ENCODE peak calls at places on chromosome 7, in seven cellular contexts. W is ovary, L is HCT116, O is sigmoid colon, M is body of pancreas, V is GM12891, J is IMR-90. U is an unnamed sample.

GRCh38 chr7:50308301-50309129 is 4.0 kb downstream of the IKZF1 start:
- DNase-seq in W (no peak), L (no peak), O (peak), M (no peak), V (no peak), J (no peak), U (no peak)

GRCh38 chr7:33720139-33720538 is 185.2 kb upstream of the BMPER start:
- DNase-seq in W (no peak), L (no peak), O (no peak), M (no peak), V (no peak), J (no peak), U (no peak)

GRCh38 chr7:130927564-130927963 is 193.6 kb upstream of the KLF14 start:
- DNase-seq in W (no peak), L (no peak), O (no peak), M (no peak), V (no peak), J (no peak), U (no peak)

GRCh38 chr7:92517626-92518025 is 10.7 kb downstream of the PEX1 start:
- DNase-seq in W (no peak), L (no peak), O (no peak), M (no peak), V (no peak), J (peak), U (no peak)

GRCh38 chr7:74572301-74573090 is 85.0 kb upstream of the GTF2I start:
- DNase-seq in W (no peak), L (no peak), O (no peak), M (no peak), V (no peak), J (no peak), U (no peak)

GRCh38 chr7:97027427-97028234 is 3.0 kb upstream of the DLX5 start:
- DNase-seq in W (peak), L (peak), O (peak), M (peak), V (peak), J (peak), U (peak)

GRCh38 chr7:87598234-87599009 is 2.3 kb downstream of the ABCB1 start:
- DNase-seq in W (no peak), L (no peak), O (no peak), M (no peak), V (no peak), J (no peak), U (no peak)

GRCh38 chr7:19307554-19307953 is 162.3 kb upstream of the FERD3L start:
- DNase-seq in W (no peak), L (no peak), O (no peak), M (no peak), V (no peak), J (no peak), U (no peak)

GRCh38 chr7:129437190-129437589 is 3.0 kb downstream of the STRIP2 start:
- DNase-seq in W (no peak), L (no peak), O (no peak), M (no peak), V (no peak), J (no peak), U (peak)

GRCh38 chr7:19538036-19538435 is 170.8 kb downstream of the POLR1F start:
- DNase-seq in W (no peak), L (no peak), O (no peak), M (no peak), V (no peak), J (no peak), U (no peak)

GRCh38 chr7:123096434-123096833 is 100.9 kb upstream of the TAS2R16 start:
- DNase-seq in W (no peak), L (no peak), O (no peak), M (no peak), V (no peak), J (no peak), U (no peak)

GRCh38 chr7:108083980-108084379 is 46.2 kb downstream of the LAMB4 start:
- DNase-seq in W (no peak), L (no peak), O (no peak), M (no peak), V (no peak), J (peak), U (no peak)

GRCh38 chr7:14859267-14859666 is 43.3 kb downstream of the DGKB start:
- DNase-seq in W (no peak), L (no peak), O (no peak), M (no peak), V (no peak), J (no peak), U (no peak)

GRCh38 chr7:107186242-107186641 is 17.4 kb downstream of the HBP1 start:
- DNase-seq in W (no peak), L (no peak), O (no peak), M (no peak), V (no peak), J (no peak), U (no peak)

GRCh38 chr7:57443567-57443966 is 6.4 kb upstream of the ZNF716 start:
- DNase-seq in W (no peak), L (no peak), O (no peak), M (no peak), V (no peak), J (no peak), U (no peak)

GRCh38 chr7:38905026-38905759 is 3.8 kb downstream of the VPS41 start:
- DNase-seq in W (no peak), L (no peak), O (no peak), M (no peak), V (peak), J (peak), U (peak)

GRCh38 chr7:41886906-41887311 is 184.0 kb upstream of the INHBA start:
- DNase-seq in W (peak), L (no peak), O (peak), M (no peak), V (no peak), J (peak), U (no peak)

GRCh38 chr7:139899328-139900020 is 70.4 kb downstream of the TBXAS1 start:
- DNase-seq in W (no peak), L (no peak), O (no peak), M (no peak), V (no peak), J (no peak), U (no peak)

GRCh38 chr7:74658171-74659004 is 870 bp downstream of the GTF2I start:
- DNase-seq in W (peak), L (peak), O (peak), M (peak), V (peak), J (peak), U (peak)

GRCh38 chr7:75575488-75576112 is 83.5 kb downstream of the SPDYE5 start:
- DNase-seq in W (no peak), L (no peak), O (no peak), M (no peak), V (no peak), J (no peak), U (no peak)

GRCh38 chr7:69747144-69747543 is 148.9 kb downstream of the AUTS2 start:
- DNase-seq in W (no peak), L (no peak), O (no peak), M (no peak), V (no peak), J (no peak), U (no peak)

GRCh38 chr7:155680124-155680523 is 35.7 kb downstream of the RBM33 start:
- DNase-seq in W (no peak), L (no peak), O (no peak), M (no peak), V (no peak), J (no peak), U (no peak)

GRCh38 chr7:80087051-80087767 is 47.4 kb upstream of the GNAI1 start:
- DNase-seq in W (no peak), L (peak), O (no peak), M (no peak), V (no peak), J (peak), U (no peak)

GRCh38 chr7:47269466-47269836 is 312.5 kb downstream of the TNS3 start:
- DNase-seq in W (no peak), L (no peak), O (no peak), M (no peak), V (no peak), J (no peak), U (no peak)

GRCh38 chr7:143494622-143495021 is 16.9 kb downstream of the TAS2R41 start:
- DNase-seq in W (no peak), L (no peak), O (no peak), M (no peak), V (no peak), J (peak), U (no peak)

GRCh38 chr7:142854505-142855400 is at the start of gene EPHB6:
- DNase-seq in W (peak), L (no peak), O (peak), M (peak), V (no peak), J (peak), U (peak)

GRCh38 chr7:94486206-94486605 is 23.4 kb upstream of the CASD1 start:
- DNase-seq in W (no peak), L (no peak), O (no peak), M (no peak), V (no peak), J (no peak), U (no peak)

GRCh38 chr7:97075928-97076327 is 41.6 kb upstream of the SDHAF3 start:
- DNase-seq in W (no peak), L (peak), O (no peak), M (no peak), V (no peak), J (no peak), U (no peak)

GRCh38 chr7:3042861-3043489 is 692 bp downstream of the CARD11 start:
- DNase-seq in W (no peak), L (no peak), O (no peak), M (no peak), V (peak), J (no peak), U (no peak)

GRCh38 chr7:126993626-126994213 is 259.0 kb downstream of the GRM8 start:
- DNase-seq in W (no peak), L (no peak), O (no peak), M (no peak), V (no peak), J (no peak), U (no peak)

GRCh38 chr7:149238051-149238450 is 1.4 kb upstream of the ZNF212 start:
- DNase-seq in W (no peak), L (no peak), O (no peak), M (no peak), V (no peak), J (peak), U (no peak)

GRCh38 chr7:149241695-149242094 is 2.2 kb downstream of the ZNF212 start:
- DNase-seq in W (no peak), L (no peak), O (no peak), M (no peak), V (no peak), J (no peak), U (no peak)

GRCh38 chr7:149240637-149241036 is 1.2 kb downstream of the ZNF212 start:
- DNase-seq in W (no peak), L (no peak), O (no peak), M (no peak), V (no peak), J (no peak), U (no peak)

GRCh38 chr7:149237502-149237901 is 1.9 kb upstream of the ZNF212 start:
- DNase-seq in W (no peak), L (no peak), O (no peak), M (no peak), V (no peak), J (no peak), U (no peak)

DNA sequence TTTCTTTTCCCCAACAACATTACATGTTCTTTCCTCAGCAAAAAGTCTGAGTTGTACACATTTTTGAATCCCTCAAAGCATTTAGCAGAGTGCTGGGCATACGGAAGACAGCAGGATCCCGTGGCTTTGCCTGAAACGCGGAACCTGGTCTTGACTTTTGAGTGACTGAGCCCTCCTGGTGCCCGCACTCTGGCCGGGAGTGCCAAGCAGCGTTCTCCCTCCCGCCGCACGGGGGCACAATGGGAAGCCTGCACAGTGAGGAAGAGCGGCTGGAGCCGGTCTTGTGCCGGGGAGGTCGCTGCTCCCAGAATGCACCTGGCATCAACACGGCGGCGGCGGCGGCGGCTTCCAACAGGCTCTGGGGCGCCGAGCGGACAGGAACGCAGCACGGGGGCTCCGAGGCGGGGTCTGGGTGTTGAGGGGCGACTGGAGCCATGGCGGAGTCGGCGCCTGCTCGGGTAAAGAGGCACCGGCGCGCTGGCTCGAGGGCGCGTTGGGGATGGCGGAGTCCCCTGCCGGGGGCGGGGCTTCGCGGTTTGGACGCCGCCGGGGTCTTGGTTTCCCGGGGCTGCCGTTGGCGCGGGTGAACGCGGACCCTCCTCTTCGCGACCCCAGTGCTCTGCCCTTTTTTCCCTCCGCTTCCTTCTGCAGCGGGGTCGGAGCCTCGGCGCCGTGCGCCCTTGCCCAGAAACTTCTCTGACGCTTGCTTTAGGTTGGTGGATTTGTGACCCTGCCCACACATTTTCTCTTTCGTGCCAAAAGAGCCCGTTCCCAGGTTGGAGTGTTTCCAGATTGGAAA is at the start of gene ZNF212:
- DNase-seq in W (peak), L (peak), O (peak), M (peak), V (peak), J (peak), U (peak)
- TF ChIP-seq POLR2A in W (no peak), L (no peak), O (no peak), M (peak), V (no peak), J (peak), U (peak)

DNA sequence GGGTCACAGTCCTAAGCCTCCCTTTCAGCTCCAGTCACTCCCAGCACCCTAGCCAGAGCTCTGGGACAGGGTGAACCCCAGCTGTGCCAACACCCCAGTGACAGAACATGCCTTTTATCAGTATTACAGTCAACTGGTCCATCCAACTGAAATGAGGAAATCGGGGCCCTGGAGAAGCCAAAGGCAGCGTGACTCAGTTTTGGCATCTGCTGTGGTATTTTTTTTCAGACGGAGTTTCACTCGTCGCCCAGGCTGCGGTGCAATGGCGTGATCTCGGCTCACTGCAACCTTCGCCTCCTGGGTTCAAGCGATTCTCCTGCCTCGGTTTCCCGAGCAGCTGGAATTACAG is 3.4 kb upstream of the CLDN15 start:
- DNase-seq in W (no peak), L (no peak), O (no peak), M (no peak), V (no peak), J (no peak), U (peak)
- TF ChIP-seq POLR2A in W (no peak), L (no peak), O (no peak), M (no peak), V (no peak), J (no peak), U (peak)

GRCh38 chr7:5695037-5695708 is 86.3 kb downstream of the RNF216 start:
- DNase-seq in W (no peak), L (no peak), O (peak), M (no peak), V (peak), J (peak), U (peak)
- TF ChIP-seq POLR2A in W (no peak), L (no peak), O (peak), M (no peak), V (peak), J (peak), U (peak)

DNA sequence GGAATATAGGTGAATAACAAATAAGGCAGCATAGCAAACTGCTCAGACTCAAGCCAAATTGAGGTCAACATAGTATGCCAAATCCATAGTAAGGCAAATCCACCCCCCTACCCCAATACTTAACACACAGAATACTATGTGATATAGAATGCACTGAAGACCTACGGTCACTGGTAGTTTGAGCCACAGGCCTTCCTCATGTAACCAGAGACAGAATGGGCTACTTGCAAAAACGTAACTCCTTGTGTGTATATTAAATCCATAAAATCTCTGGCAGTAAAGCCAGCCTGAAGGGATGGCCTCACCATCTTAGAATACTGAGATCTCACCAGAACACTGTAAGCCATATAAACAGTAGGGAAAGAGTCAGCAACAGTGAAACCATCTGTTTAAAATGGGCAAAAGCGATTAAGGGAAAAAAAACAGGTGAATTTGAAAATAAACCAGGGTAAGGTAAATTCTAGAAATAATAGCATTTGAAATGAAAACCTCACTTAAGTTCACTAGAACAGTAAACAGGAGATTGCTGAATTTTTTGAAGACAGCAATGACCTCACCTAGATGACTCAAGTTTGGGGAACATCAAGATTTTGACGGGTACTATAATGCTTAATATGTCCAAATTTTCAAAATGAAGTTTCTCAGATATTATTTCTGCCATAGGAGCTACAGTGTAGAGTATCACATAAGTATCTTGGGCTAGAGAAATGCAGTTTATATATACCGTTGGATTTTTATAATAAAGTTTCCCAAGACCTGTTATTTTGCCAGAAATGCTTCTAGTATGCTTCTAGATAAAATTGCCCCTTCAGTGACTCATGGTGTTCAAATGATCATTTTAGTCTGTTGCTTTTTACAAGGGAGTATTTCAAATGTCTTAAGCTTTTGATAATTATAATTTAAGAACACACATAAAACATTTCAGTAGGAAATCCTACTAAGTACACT is 13.9 kb downstream of the HNRNPA2B1 start:
- DNase-seq in W (no peak), L (no peak), O (no peak), M (no peak), V (no peak), J (no peak), U (no peak)
- TF ChIP-seq POLR2A in W (no peak), L (no peak), O (no peak), M (no peak), V (peak), J (no peak), U (peak)

DNA sequence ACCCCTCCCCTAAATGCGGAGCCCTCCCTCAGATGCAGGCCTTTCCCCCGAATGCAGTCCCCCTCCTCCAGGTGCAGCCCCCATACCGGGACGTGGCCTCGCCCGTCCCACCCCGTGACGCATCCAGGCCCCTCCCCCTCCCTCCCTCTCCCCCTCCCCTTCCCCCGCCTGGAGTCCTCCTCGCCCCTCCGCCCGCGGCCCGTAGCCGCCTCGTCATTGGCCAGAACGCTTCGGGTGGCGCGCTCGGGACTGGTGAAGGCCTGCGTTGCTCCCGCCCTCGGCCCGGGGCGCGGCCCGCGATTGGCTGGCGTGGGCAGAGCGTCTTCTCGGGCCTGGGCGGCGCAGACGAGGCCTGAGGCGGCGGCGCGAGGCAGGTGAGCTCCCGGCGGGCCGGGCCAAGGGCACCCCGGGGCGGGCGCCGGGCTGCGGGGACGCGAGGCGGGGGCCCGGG is 16.0 kb upstream of the SUN1 start:
- DNase-seq in W (peak), L (peak), O (peak), M (peak), V (peak), J (peak), U (peak)
- TF ChIP-seq POLR2A in W (peak), L (no peak), O (peak), M (peak), V (no peak), J (peak), U (no peak)